ENCODE peak calls at places on chromosomes 16 and 17, in eight cellular contexts. W is neuronal stem cell; U is T-cell; Y is transverse colon; C is stimulated activated CD4-positive, alpha-beta T cell treated with anti-CD3 and anti-CD28 coated beads, Interleukin-4, amount 100 ng/mL, for 4 hours; M is adipocyte; R is hypothalamus; K is effector memory CD4-positive, alpha-beta T cell. B is an unnamed sample.

GRCh38 chr17:38421871-38422819 is 6.1 kb upstream of the ARHGAP23 start:
- DNase-seq in W (no peak), U (no peak), Y (no peak), C (no peak), M (no peak), R (no peak), K (no peak), B (no peak)

GRCh38 chr16:89557936-89558490 is 2.5 kb upstream of the RPL13 start:
- DNase-seq in W (no peak), U (no peak), Y (no peak), C (no peak), M (no peak), R (no peak), K (no peak), B (no peak)

GRCh38 chr17:74478369-74479100 is 12.1 kb downstream of the CD300A start:
- DNase-seq in W (no peak), U (peak; percentile 13), Y (peak; percentile 45), C (peak; percentile 46), M (no peak), R (no peak), K (peak; percentile 19), B (no peak)

GRCh38 chr16:56513972-56514371 is 5.9 kb downstream of the BBS2 start:
- DNase-seq in W (no peak), U (peak; percentile 46), Y (peak; percentile 60), C (peak; percentile 41), M (peak; percentile 75), R (no peak), K (peak; percentile 23), B (peak; percentile 67)

GRCh38 chr16:87765473-87765775 is 362 bp downstream of the KLHDC4 start:
- DNase-seq in W (no peak), U (peak; percentile 69), Y (peak; percentile 15), C (peak; percentile 69), M (no peak), R (no peak), K (peak; percentile 44), B (no peak)

GRCh38 chr17:70454908-70455307 is 285.6 kb downstream of the KCNJ2 start:
- DNase-seq in W (no peak), U (no peak), Y (no peak), C (no peak), M (no peak), R (no peak), K (no peak), B (no peak)

GRCh38 chr16:51755039-51755501 is 604.0 kb upstream of the SALL1 start:
- DNase-seq in W (no peak), U (no peak), Y (no peak), C (no peak), M (no peak), R (no peak), K (no peak), B (no peak)

GRCh38 chr16:80670170-80670865 is 129.5 kb downstream of the DYNLRB2 start:
- DNase-seq in W (no peak), U (peak; percentile 6), Y (no peak), C (peak; percentile 51), M (no peak), R (no peak), K (no peak), B (no peak)

GRCh38 chr17:6205525-6205924 is 135.3 kb downstream of the WSCD1 start:
- DNase-seq in W (no peak), U (no peak), Y (no peak), C (no peak), M (no peak), R (no peak), K (no peak), B (no peak)

GRCh38 chr17:45896803-45897693 is 2.7 kb downstream of the MAPT start:
- DNase-seq in W (peak; percentile 18), U (no peak), Y (no peak), C (no peak), M (peak; percentile 9), R (no peak), K (no peak), B (no peak)

GRCh38 chr16:89060207-89060794 is 33.4 kb upstream of the ACSF3 start:
- DNase-seq in W (no peak), U (no peak), Y (no peak), C (no peak), M (no peak), R (no peak), K (no peak), B (no peak)

GRCh38 chr16:3822366-3823045 is 58.0 kb downstream of the CREBBP start:
- DNase-seq in W (no peak), U (no peak), Y (no peak), C (no peak), M (no peak), R (no peak), K (no peak), B (peak; percentile 25)

GRCh38 chr16:48704710-48705109 is 94.7 kb upstream of the N4BP1 start:
- DNase-seq in W (no peak), U (no peak), Y (no peak), C (no peak), M (no peak), R (no peak), K (no peak), B (no peak)

GRCh38 chr17:2060681-2061440 is 6.0 kb downstream of the HIC1 start:
- DNase-seq in W (no peak), U (no peak), Y (no peak), C (no peak), M (no peak), R (no peak), K (no peak), B (no peak)

GRCh38 chr17:77681820-77682219 is 276.7 kb upstream of the TNRC6C start:
- DNase-seq in W (no peak), U (no peak), Y (peak; percentile 52), C (no peak), M (peak; percentile 45), R (no peak), K (no peak), B (peak; percentile 47)

GRCh38 chr16:81658373-81658772 is 120.7 kb upstream of the PLCG2 start:
- DNase-seq in W (no peak), U (no peak), Y (no peak), C (no peak), M (no peak), R (no peak), K (no peak), B (no peak)

GRCh38 chr17:4631836-4632582 is 9.5 kb downstream of the ALOX15 start:
- DNase-seq in W (no peak), U (no peak), Y (no peak), C (no peak), M (no peak), R (no peak), K (no peak), B (no peak)

GRCh38 chr17:31595666-31596381 is 204.3 kb downstream of the RAB11FIP4 start:
- DNase-seq in W (no peak), U (no peak), Y (no peak), C (no peak), M (peak; percentile 28), R (no peak), K (no peak), B (no peak)

GRCh38 chr16:55756963-55757362 is 75.9 kb downstream of the CES1 start:
- DNase-seq in W (no peak), U (no peak), Y (no peak), C (no peak), M (no peak), R (no peak), K (no peak), B (peak; percentile 75)

GRCh38 chr17:66691644-66692500 is 143.0 kb upstream of the CACNG5 start:
- DNase-seq in W (no peak), U (no peak), Y (no peak), C (no peak), M (peak; percentile 46), R (no peak), K (no peak), B (peak; percentile 63)

GRCh38 chr16:85697441-85697840 is 8.7 kb upstream of the GINS2 start:
- DNase-seq in W (no peak), U (no peak), Y (no peak), C (no peak), M (no peak), R (no peak), K (no peak), B (no peak)

GRCh38 chr17:78960945-78961344 is 18.8 kb downstream of the LGALS3BP start:
- DNase-seq in W (no peak), U (no peak), Y (peak; percentile 22), C (no peak), M (peak; percentile 56), R (no peak), K (no peak), B (no peak)

GRCh38 chr17:12736526-12736925 is 52.8 kb upstream of the ARHGAP44 start:
- DNase-seq in W (no peak), U (no peak), Y (no peak), C (no peak), M (no peak), R (no peak), K (no peak), B (no peak)

GRCh38 chr16:19567560-19567959 is 12.1 kb downstream of the VPS35L start:
- DNase-seq in W (no peak), U (no peak), Y (no peak), C (no peak), M (no peak), R (no peak), K (no peak), B (no peak)

GRCh38 chr16:11583889-11584565 is 2.7 kb downstream of the LITAF start:
- DNase-seq in W (no peak), U (no peak), Y (peak; percentile 67), C (no peak), M (no peak), R (peak; percentile 100), K (no peak), B (no peak)

GRCh38 chr16:29710227-29711219 is 31.5 kb downstream of the QPRT start:
- DNase-seq in W (no peak), U (peak; percentile 17), Y (no peak), C (peak; percentile 44), M (peak; percentile 79), R (no peak), K (peak; percentile 12), B (peak; percentile 77)

GRCh38 chr17:59373879-59374495 is 42.5 kb downstream of the YPEL2 start:
- DNase-seq in W (no peak), U (no peak), Y (no peak), C (no peak), M (peak; percentile 77), R (no peak), K (no peak), B (peak; percentile 69)

GRCh38 chr17:42407289-42407836 is 15.7 kb downstream of the CAVIN1 start:
- DNase-seq in W (no peak), U (peak; percentile 52), Y (peak; percentile 86), C (peak; percentile 56), M (no peak), R (peak; percentile 57), K (peak; percentile 38), B (peak; percentile 96)

GRCh38 chr17:8753976-8754440 is 4.3 kb downstream of the SPDYE4 start:
- DNase-seq in W (no peak), U (no peak), Y (no peak), C (no peak), M (peak; percentile 31), R (no peak), K (no peak), B (peak; percentile 36)

GRCh38 chr17:45334231-45334630 is 17.4 kb upstream of the MAP3K14 start:
- DNase-seq in W (no peak), U (no peak), Y (peak; percentile 7), C (no peak), M (no peak), R (no peak), K (no peak), B (no peak)

GRCh38 chr17:27783440-27783839 is 16.9 kb downstream of the NOS2 start:
- DNase-seq in W (no peak), U (no peak), Y (no peak), C (no peak), M (no peak), R (no peak), K (no peak), B (no peak)

GRCh38 chr16:72427786-72428480 is 256.0 kb upstream of the PMFBP1 start:
- DNase-seq in W (no peak), U (no peak), Y (no peak), C (no peak), M (no peak), R (no peak), K (no peak), B (no peak)